ENCODE peak calls at places on chromosome 22, in seven cellular contexts. Q, D, L, Y, T, A and Z are unnamed samples.

GRCh38 chr22:38141574-38141973 is 31.1 kb upstream of the BAIAP2L2 start:
- DNase-seq in L (no peak), Y (no peak), A (no peak), D (no peak), Q (no peak), T (no peak), Z (no peak)

GRCh38 chr22:38006906-38007305 is 22.6 kb upstream of the SOX10 start:
- DNase-seq in T (no peak), D (no peak), Y (no peak), A (no peak), Q (no peak), L (no peak), Z (no peak)

GRCh38 chr22:21984793-21985192 is 2.2 kb upstream of the TOP3B start:
- DNase-seq in Q (peak), D (no peak), T (peak), L (no peak), A (no peak), Y (peak), Z (no peak)

GRCh38 chr22:39089928-39090327 is 7.1 kb upstream of the APOBEC3H start:
- DNase-seq in T (no peak), D (no peak), Y (no peak), Q (no peak), A (no peak), L (no peak), Z (no peak)

GRCh38 chr22:41341990-41342389 is 39.8 kb upstream of the TEF start:
- DNase-seq in Y (peak), A (no peak), D (no peak), L (no peak), T (no peak), Q (peak), Z (no peak)

GRCh38 chr22:29209624-29209929 is 3.9 kb downstream of the EMID1 start:
- DNase-seq in A (no peak), L (no peak), T (no peak), Y (no peak), Q (no peak), D (no peak), Z (no peak)

GRCh38 chr22:17302616-17303015 is 66.6 kb upstream of the CECR2 start:
- DNase-seq in A (no peak), L (no peak), Y (no peak), T (no peak), Q (no peak), D (no peak), Z (no peak)

GRCh38 chr22:32754413-32755041 is 47.0 kb upstream of the TIMP3 start:
- DNase-seq in D (no peak), Q (no peak), T (no peak), Y (no peak), L (no peak), A (no peak), Z (no peak)

GRCh38 chr22:38751422-38752346 is 4.1 kb downstream of the SUN2 start:
- DNase-seq in Y (peak), A (no peak), Q (peak), L (no peak), T (peak), D (peak), Z (peak)

GRCh38 chr22:21971858-21972275 is 10.7 kb downstream of the TOP3B start:
- DNase-seq in A (no peak), D (no peak), Y (no peak), T (no peak), Q (no peak), L (no peak), Z (no peak)

GRCh38 chr22:40156001-40156516 is 21.7 kb upstream of the TNRC6B start:
- DNase-seq in L (no peak), D (peak), A (no peak), T (peak), Y (no peak), Q (no peak), Z (no peak)

GRCh38 chr22:36065462-36065774 is 36.8 kb upstream of the RBFOX2 start:
- DNase-seq in D (no peak), Q (no peak), T (no peak), A (no peak), Y (no peak), L (no peak), Z (no peak)

GRCh38 chr22:24289138-24289537 is 18.5 kb downstream of the SPECC1L start:
- DNase-seq in D (no peak), A (no peak), Y (no peak), T (no peak), Q (no peak), L (no peak), Z (no peak)

GRCh38 chr22:37282385-37282677 is at the start of gene CYTH4:
- DNase-seq in Q (peak), Y (peak), A (peak), D (no peak), L (no peak), T (peak), Z (peak)

GRCh38 chr22:44159230-44159629 is 21.5 kb upstream of the PARVG start:
- DNase-seq in L (no peak), A (no peak), Q (no peak), T (no peak), Y (no peak), D (peak), Z (no peak)

GRCh38 chr22:50460942-50461341 is 13.9 kb downstream of the SBF1 start:
- DNase-seq in Q (no peak), Y (no peak), A (no peak), T (no peak), L (no peak), D (no peak), Z (no peak)

GRCh38 chr22:27791494-27792241 is 9.9 kb downstream of the MN1 start:
- DNase-seq in D (no peak), Y (no peak), A (no peak), Q (no peak), L (no peak), T (no peak), Z (no peak)

GRCh38 chr22:28736296-28737155 is 5.1 kb downstream of the CHEK2 start:
- DNase-seq in Y (no peak), T (no peak), A (no peak), L (no peak), Q (no peak), D (no peak), Z (no peak)

GRCh38 chr22:46007848-46008261 is 30.9 kb upstream of the WNT7B start:
- DNase-seq in A (no peak), Q (no peak), L (no peak), T (no peak), D (peak), Y (no peak), Z (no peak)

GRCh38 chr22:19799322-19800190 is 39.0 kb downstream of the TBX1 start:
- DNase-seq in Y (no peak), D (no peak), L (no peak), A (no peak), Q (no peak), T (no peak), Z (no peak)

GRCh38 chr22:45425101-45425500 is 11.6 kb downstream of the RIBC2 start:
- DNase-seq in A (no peak), L (no peak), Q (no peak), Y (no peak), T (no peak), D (no peak), Z (no peak)

GRCh38 chr22:26610072-26610958 is 7.5 kb downstream of the CRYBB1 start:
- DNase-seq in T (peak), L (peak), A (no peak), Y (peak), Q (peak), D (peak), Z (peak)

GRCh38 chr22:17789379-17790200 is 15.3 kb upstream of the BID start:
- DNase-seq in A (no peak), Q (no peak), D (no peak), Y (no peak), L (no peak), T (no peak), Z (no peak)

GRCh38 chr22:40385041-40385782 is 14.8 kb downstream of the SGSM3 start:
- DNase-seq in T (peak), Q (peak), L (no peak), A (no peak), Y (peak), D (no peak), Z (peak)

GRCh38 chr22:23532756-23533155 is 47.3 kb downstream of the IGLL1 start:
- DNase-seq in L (no peak), A (no peak), Q (no peak), T (no peak), D (no peak), Y (no peak), Z (no peak)

GRCh38 chr22:40120783-40121182 is 56.9 kb upstream of the TNRC6B start:
- DNase-seq in T (no peak), D (no peak), L (no peak), Y (no peak), A (no peak), Q (no peak), Z (no peak)